ENCODE peak calls at places on chromosomes 11 and 22, in seven cellular contexts. E, D, K, R, N, A and F are unnamed samples.
A peak's percentile ranks its signal among the peaks of the same experiment; 100 is the strongest.

GRCh38 chr11:122202951-122203456 is 87.0 kb upstream of the BLID start:
- DNase-seq in E (peak; percentile 16), D (peak; percentile 86), K (no peak), R (peak; percentile 79), N (peak; percentile 83), A (peak; percentile 63), F (peak; percentile 48)

GRCh38 chr11:134949716-134950115 is 537.7 kb upstream of the B3GAT1 start:
- DNase-seq in E (no peak), D (no peak), K (no peak), R (peak; percentile 8), N (peak; percentile 10), A (no peak), F (no peak)

GRCh38 chr11:11208994-11209393 is 144.1 kb downstream of the CSNK2A3 start:
- DNase-seq in E (no peak), D (no peak), K (no peak), R (no peak), N (no peak), A (no peak), F (no peak)

GRCh38 chr22:45917146-45917545 is 59.8 kb downstream of the WNT7B start:
- DNase-seq in E (no peak), D (no peak), K (no peak), R (no peak), N (no peak), A (no peak), F (no peak)

GRCh38 chr11:71116435-71117040 is 135.8 kb downstream of the SHANK2 start:
- DNase-seq in E (no peak), D (no peak), K (no peak), R (no peak), N (no peak), A (no peak), F (no peak)

GRCh38 chr22:35540600-35541253 is at the start of gene RASD2:
- DNase-seq in E (peak; percentile 14), D (peak; percentile 67), K (no peak), R (no peak), N (peak; percentile 31), A (peak; percentile 38), F (peak; percentile 45)

GRCh38 chr11:120977470-120977869 is 46.4 kb upstream of the TBCEL start:
- DNase-seq in E (no peak), D (no peak), K (no peak), R (no peak), N (no peak), A (no peak), F (no peak)

GRCh38 chr11:34819740-34820482 is 96.3 kb downstream of the APIP start:
- DNase-seq in E (no peak), D (no peak), K (no peak), R (no peak), N (peak; percentile 22), A (no peak), F (no peak)

GRCh38 chr22:20536590-20537324 is 29.3 kb downstream of the MED15 start:
- DNase-seq in E (no peak), D (no peak), K (no peak), R (no peak), N (no peak), A (no peak), F (peak; percentile 25)

GRCh38 chr11:37973926-37974325 is 1375.9 kb upstream of the RAG2 start:
- DNase-seq in E (no peak), D (no peak), K (no peak), R (peak; percentile 54), N (peak; percentile 17), A (no peak), F (no peak)

GRCh38 chr11:2374456-2375201 is 2.5 kb upstream of the CD81 start:
- DNase-seq in E (no peak), D (no peak), K (no peak), R (no peak), N (no peak), A (no peak), F (no peak)

GRCh38 chr22:45430871-45431270 is 17.4 kb downstream of the RIBC2 start:
- DNase-seq in E (no peak), D (no peak), K (no peak), R (no peak), N (no peak), A (no peak), F (no peak)

GRCh38 chr11:2108675-2109481 is 30.3 kb downstream of the IGF2 start:
- DNase-seq in E (no peak), D (no peak), K (no peak), R (no peak), N (no peak), A (no peak), F (no peak)

GRCh38 chr11:107592813-107593212 is 1.9 kb downstream of the ELMOD1 start:
- DNase-seq in E (no peak), D (peak; percentile 52), K (no peak), R (no peak), N (peak; percentile 4), A (no peak), F (no peak)

GRCh38 chr11:1053121-1053901 is 16.8 kb upstream of the MUC6 start:
- DNase-seq in E (peak; percentile 34), D (no peak), K (no peak), R (peak; percentile 25), N (peak; percentile 34), A (no peak), F (peak; percentile 31)

GRCh38 chr22:44941176-44941575 is 68.6 kb downstream of the PHF21B start:
- DNase-seq in E (no peak), D (no peak), K (no peak), R (no peak), N (no peak), A (no peak), F (peak; percentile 24)

GRCh38 chr11:8382436-8383053 is 118.9 kb upstream of the LMO1 start:
- DNase-seq in E (peak; percentile 8), D (no peak), K (no peak), R (peak; percentile 3), N (peak; percentile 29), A (peak; percentile 3), F (no peak)

GRCh38 chr22:24996420-24996952 is 44.0 kb downstream of the KIAA1671 start:
- DNase-seq in E (no peak), D (peak; percentile 87), K (no peak), R (peak; percentile 48), N (peak; percentile 45), A (no peak), F (peak; percentile 97)

GRCh38 chr11:79439893-79440450 is 858 bp downstream of the TENM4 start:
- DNase-seq in E (no peak), D (peak; percentile 65), K (no peak), R (no peak), N (no peak), A (no peak), F (no peak)

GRCh38 chr11:21072517-21072916 is 403.1 kb downstream of the NELL1 start:
- DNase-seq in E (no peak), D (no peak), K (no peak), R (no peak), N (no peak), A (no peak), F (no peak)

GRCh38 chr22:31091106-31091975 is 10.2 kb downstream of the SMTN start:
- DNase-seq in E (no peak), D (peak; percentile 30), K (no peak), R (no peak), N (no peak), A (no peak), F (no peak)

GRCh38 chr22:21837184-21837979 is 30.1 kb downstream of the MAPK1 start:
- DNase-seq in E (no peak), D (peak; percentile 48), K (no peak), R (peak; percentile 86), N (peak; percentile 77), A (peak; percentile 40), F (no peak)

GRCh38 chr22:40512426-40513136 is 123.9 kb downstream of the MRTFA start:
- DNase-seq in E (no peak), D (no peak), K (no peak), R (peak; percentile 100), N (peak; percentile 99), A (peak; percentile 71), F (no peak)

GRCh38 chr11:128324531-128325141 is 262.7 kb downstream of the ETS1 start:
- DNase-seq in E (no peak), D (no peak), K (peak; percentile 75), R (no peak), N (no peak), A (no peak), F (no peak)

GRCh38 chr11:416757-417621 is 2.2 kb upstream of the SIGIRR start:
- DNase-seq in E (no peak), D (peak; percentile 93), K (peak; percentile 32), R (peak; percentile 14), N (peak; percentile 34), A (no peak), F (no peak)

GRCh38 chr22:45341503-45341902 is 31.8 kb downstream of the FAM118A start:
- DNase-seq in E (no peak), D (no peak), K (no peak), R (no peak), N (no peak), A (no peak), F (no peak)

GRCh38 chr11:128775513-128775912 is 81.6 kb downstream of the FLI1 start:
- DNase-seq in E (no peak), D (no peak), K (no peak), R (peak; percentile 72), N (peak; percentile 67), A (no peak), F (no peak)

GRCh38 chr22:29190915-29191314 is 14.8 kb upstream of the EMID1 start:
- DNase-seq in E (no peak), D (no peak), K (no peak), R (no peak), N (peak; percentile 27), A (no peak), F (no peak)

GRCh38 chr11:128902515-128903066 is 11.4 kb downstream of the KCNJ5 start:
- DNase-seq in E (no peak), D (peak; percentile 41), K (no peak), R (peak; percentile 20), N (no peak), A (no peak), F (no peak)

GRCh38 chr22:22395230-22395629 is 113.3 kb downstream of the ZNF280B start:
- DNase-seq in E (no peak), D (no peak), K (no peak), R (no peak), N (no peak), A (peak; percentile 39), F (no peak)

GRCh38 chr11:103368151-103368550 is 258.9 kb downstream of the DYNC2H1 start:
- DNase-seq in E (no peak), D (no peak), K (no peak), R (no peak), N (no peak), A (no peak), F (no peak)
- H3K4me3 ChIP-seq in E (no peak overlapping the region), D (no peak overlapping the region), K (no peak overlapping the region), R (no peak overlapping the region), N (no peak overlapping the region), A (no peak overlapping the region), F (no peak overlapping the region)

GRCh38 chr22:41834005-41834975 is 1.4 kb downstream of the SREBF2 start:
- DNase-seq in E (no peak), D (no peak), K (no peak), R (no peak), N (no peak), A (no peak), F (no peak)
- H3K4me3 ChIP-seq in E (peak overlapping the region; percentile 66), D (peak overlapping the region; percentile 79), K (peak overlapping the region; percentile 99), R (peak overlapping the region; percentile 81), N (peak overlapping the region; percentile 65), A (peak overlapping the region; percentile 84), F (peak overlapping the region; percentile 93)

GRCh38 chr22:17257578-17257977 is 38.3 kb upstream of the ADA2 start:
- DNase-seq in E (no peak), D (peak; percentile 75), K (no peak), R (no peak), N (no peak), A (no peak), F (no peak)
- H3K4me3 ChIP-seq in E (no peak overlapping the region), D (peak overlapping the region; percentile 14), K (no peak overlapping the region), R (no peak overlapping the region), N (no peak overlapping the region), A (peak overlapping the region; percentile 59), F (no peak overlapping the region)

GRCh38 chr11:85811624-85812023 is 683 bp upstream of the SYTL2 start:
- DNase-seq in E (no peak), D (no peak), K (no peak), R (no peak), N (no peak), A (no peak), F (no peak)
- H3K4me3 ChIP-seq in E (no peak overlapping the region), D (peak overlapping the region; percentile 87), K (peak overlapping the region; percentile 65), R (peak overlapping the region; percentile 54), N (peak overlapping the region; percentile 45), A (peak overlapping the region; percentile 76), F (peak overlapping the region; percentile 61)